ENCODE peak calls at places on chromosomes 6 and 20, in six cellular contexts. J is amniotic stem cell, Z is NCI-H748 treated with DMSO at 0.1 percent for 48 hours, X is SJSA1, D is sciatic nerve, C is HFF-Myc. N is an unnamed sample.

GRCh38 chr20:278607-279571 is 11.7 kb downstream of the C20orf96 start:
- DNase-seq in J (no peak), Z (no peak), X (no peak), D (peak; percentile 85), C (no peak), N (no peak)

GRCh38 chr6:90343581-90343980 is 46.9 kb upstream of the BACH2 start:
- DNase-seq in J (no peak), Z (no peak), X (no peak), D (no peak), C (no peak), N (no peak)

GRCh38 chr6:169520104-169520503 is 181.7 kb downstream of the WDR27 start:
- DNase-seq in J (peak; percentile 18), Z (peak; percentile 5), X (no peak), D (no peak), C (no peak), N (no peak)

GRCh38 chr20:37615507-37616425 is 78.1 kb upstream of the CTNNBL1 start:
- DNase-seq in J (no peak), Z (peak; percentile 42), X (no peak), D (no peak), C (peak; percentile 15), N (no peak)

GRCh38 chr6:121647905-121648304 is 212.5 kb downstream of the GJA1 start:
- DNase-seq in J (no peak), Z (no peak), X (no peak), D (no peak), C (peak; percentile 65), N (peak; percentile 37)

GRCh38 chr6:37321101-37321500 is 32.7 kb upstream of the RNF8 start:
- DNase-seq in J (no peak), Z (no peak), X (no peak), D (no peak), C (no peak), N (no peak)

GRCh38 chr20:57397004-57397692 is 6.0 kb downstream of the RBM38 start:
- DNase-seq in J (no peak), Z (no peak), X (no peak), D (no peak), C (no peak), N (no peak)

GRCh38 chr20:10179574-10180298 is 38.9 kb upstream of the SNAP25 start:
- DNase-seq in J (no peak), Z (no peak), X (no peak), D (no peak), C (no peak), N (no peak)

GRCh38 chr6:85585741-85586140 is 7.9 kb downstream of the SNX14 start:
- DNase-seq in J (no peak), Z (no peak), X (no peak), D (no peak), C (no peak), N (no peak)

GRCh38 chr6:144718431-144718830 is 433.3 kb downstream of the UTRN start:
- DNase-seq in J (no peak), Z (no peak), X (peak; percentile 19), D (no peak), C (no peak), N (no peak)

N was measured in skeletal muscle cell.